ENCODE peak calls at places on chromosomes 3 and 15, in six cellular contexts. D, K, S, B, E and X are unnamed samples.

GRCh38 chr3:167787440-167787839 is 51.9 kb downstream of the SERPINI1 start:
- DNase-seq in B (no peak), D (no peak), E (no peak), S (no peak), K (no peak), X (no peak)

GRCh38 chr3:32129832-32130231 is 23.4 kb downstream of the GPD1L start:
- DNase-seq in K (no peak), S (no peak), E (no peak), D (no peak), B (no peak), X (no peak)

GRCh38 chr15:92595506-92596337 is 59.9 kb downstream of the FAM174B start:
- DNase-seq in D (no peak), S (no peak), B (no peak), K (no peak), E (peak; percentile 32), X (no peak)

GRCh38 chr3:99418709-99419108 is 219.7 kb upstream of the COL8A1 start:
- DNase-seq in K (no peak), S (no peak), E (no peak), D (no peak), B (no peak), X (no peak)

GRCh38 chr15:44101944-44102343 is 93.1 kb downstream of the FRMD5 start:
- DNase-seq in S (no peak), D (peak; percentile 48), K (no peak), B (peak; percentile 52), E (no peak), X (peak; percentile 14)

GRCh38 chr3:129116482-129116946 is 5.1 kb downstream of the RAB43 start:
- DNase-seq in K (no peak), E (no peak), B (no peak), S (no peak), D (no peak), X (peak; percentile 19)

GRCh38 chr15:57410373-57410772 is 34.1 kb downstream of the CGNL1 start:
- DNase-seq in S (no peak), B (no peak), D (no peak), E (no peak), K (no peak), X (no peak)

GRCh38 chr15:63985221-63986184 is 60.8 kb downstream of the DAPK2 start:
- DNase-seq in B (peak; percentile 12), D (no peak), K (peak; percentile 71), E (peak; percentile 21), S (peak; percentile 68), X (no peak)

GRCh38 chr15:99511865-99512632 is 53.7 kb upstream of the MEF2A start:
- DNase-seq in B (no peak), D (peak; percentile 39), S (no peak), E (no peak), K (no peak), X (no peak)

GRCh38 chr3:110799236-110799635 is 272.4 kb upstream of the NECTIN3 start:
- DNase-seq in K (no peak), B (peak; percentile 30), E (no peak), S (no peak), D (no peak), X (no peak)

GRCh38 chr15:38904298-38904697 is 339.7 kb upstream of the RASGRP1 start:
- DNase-seq in E (no peak), B (no peak), S (no peak), D (no peak), K (no peak), X (no peak)

GRCh38 chr3:103511891-103512290 is 1077.1 kb downstream of the ZPLD1 start:
- DNase-seq in E (no peak), K (no peak), S (no peak), B (no peak), D (no peak), X (no peak)

GRCh38 chr15:28911295-28911979 is 25.7 kb downstream of the APBA2 start:
- DNase-seq in B (no peak), K (peak; percentile 12), D (no peak), E (no peak), S (no peak), X (no peak)

GRCh38 chr3:62493116-62493801 is 119.9 kb upstream of the FEZF2 start:
- DNase-seq in E (no peak), B (no peak), K (no peak), S (no peak), D (no peak), X (no peak)

GRCh38 chr3:101312545-101312944 is 7.8 kb downstream of the IMPG2 start:
- DNase-seq in E (no peak), B (no peak), D (no peak), S (no peak), K (no peak), X (no peak)

GRCh38 chr3:4766263-4766662 is 213.0 kb upstream of the BHLHE40 start:
- DNase-seq in S (no peak), E (no peak), D (no peak), B (no peak), K (no peak), X (no peak)

GRCh38 chr15:44735482-44736260 is 657 bp upstream of the TRIM69 start:
- DNase-seq in S (no peak), K (no peak), D (no peak), B (peak; percentile 16), E (no peak), X (no peak)

GRCh38 chr3:164401923-164402322 is 676.4 kb downstream of the SI start:
- DNase-seq in B (no peak), E (no peak), K (no peak), S (no peak), D (no peak), X (no peak)

GRCh38 chr3:173958805-173959204 is 561.3 kb downstream of the NLGN1 start:
- DNase-seq in S (no peak), D (no peak), E (no peak), B (no peak), K (peak; percentile 35), X (no peak)

GRCh38 chr15:78415284-78415683 is 22.7 kb upstream of the IREB2 start:
- DNase-seq in S (no peak), D (peak; percentile 13), B (no peak), E (no peak), K (no peak), X (peak; percentile 71)

GRCh38 chr3:123576119-123576518 is 8.7 kb downstream of the HACD2 start:
- DNase-seq in B (peak; percentile 38), E (no peak), D (no peak), S (no peak), K (no peak), X (no peak)

GRCh38 chr3:69791111-69791510 is 51.8 kb downstream of the MITF start:
- DNase-seq in E (peak; percentile 84), S (peak; percentile 82), K (no peak), D (peak; percentile 81), B (peak; percentile 84), X (peak; percentile 78)

GRCh38 chr3:55416381-55416821 is 70.7 kb downstream of the WNT5A start:
- DNase-seq in E (no peak), D (peak; percentile 60), K (no peak), B (peak; percentile 93), S (no peak), X (peak; percentile 61)

GRCh38 chr15:36724493-36724892 is 145.1 kb downstream of the CDIN1 start:
- DNase-seq in B (no peak), K (no peak), D (no peak), S (no peak), E (no peak), X (no peak)

GRCh38 chr15:41772720-41773331 is 1.5 kb upstream of the MAPKBP1 start:
- DNase-seq in K (no peak), B (peak; percentile 80), D (peak; percentile 59), E (peak; percentile 47), S (no peak), X (peak; percentile 89)

GRCh38 chr15:59255647-59256380 is 49.2 kb downstream of the LDHAL6B start:
- DNase-seq in B (peak; percentile 5), D (peak; percentile 22), S (no peak), K (no peak), E (no peak), X (no peak)

GRCh38 chr3:44890852-44891251 is 16.4 kb downstream of the TGM4 start:
- DNase-seq in K (no peak), B (no peak), S (no peak), D (no peak), E (no peak), X (no peak)

GRCh38 chr3:45241206-45241605 is 15.1 kb upstream of the TMEM158 start:
- DNase-seq in E (no peak), B (no peak), K (no peak), S (no peak), D (no peak), X (no peak)

GRCh38 chr3:46931631-46932441 is 44.7 kb downstream of the CCDC12 start:
- DNase-seq in K (peak; percentile 61), S (peak; percentile 86), B (peak; percentile 39), D (peak; percentile 41), E (no peak), X (peak; percentile 93)

GRCh38 chr3:16402451-16402850 is 111.0 kb downstream of the RFTN1 start:
- DNase-seq in B (peak; percentile 76), E (no peak), D (no peak), S (no peak), K (no peak), X (peak; percentile 82)

GRCh38 chr3:31343075-31343474 is 189.7 kb upstream of the STT3B start:
- DNase-seq in K (no peak), S (no peak), E (no peak), D (no peak), B (no peak), X (peak; percentile 58)

GRCh38 chr15:78943692-78944091 is 1.2 kb downstream of the CTSH start:
- DNase-seq in E (no peak), D (no peak), B (no peak), K (no peak), S (no peak), X (peak; percentile 83)

GRCh38 chr15:79981861-79982455 is 11.0 kb upstream of the BCL2A1 start:
- DNase-seq in B (no peak), E (no peak), K (no peak), D (no peak), S (no peak), X (no peak)

DNA sequence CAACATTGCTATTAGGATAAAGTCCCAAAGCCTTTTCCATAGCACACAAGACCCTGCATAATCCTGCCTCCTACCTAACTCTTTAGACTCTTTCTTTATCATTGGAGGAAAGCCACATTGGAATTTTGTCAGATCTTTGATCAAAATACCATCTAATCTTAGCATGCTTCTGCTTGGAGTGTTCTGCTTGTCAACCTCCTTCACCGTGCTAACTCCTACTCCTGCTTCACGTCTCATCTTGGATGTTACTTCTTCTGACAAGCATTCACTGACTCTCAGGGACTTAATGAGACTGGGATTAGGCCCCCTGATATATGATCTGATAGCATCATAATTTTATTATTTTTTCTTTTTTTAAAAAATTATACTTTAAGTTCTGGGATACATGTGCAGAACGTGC is 7.4 kb upstream of the GLCE start:
- DNase-seq in E (no peak), D (no peak), K (no peak), S (no peak), B (no peak), X (no peak)
- H3K27me3 ChIP-seq in E (no peaks in the 10 kb centered on the region), D (no peaks in the 10 kb centered on the region), K (no peaks in the 10 kb centered on the region), S (no peaks in the 10 kb centered on the region), B (peaks cover 19% of the 10 kb centered on the region), X (peaks cover 24% of the 10 kb centered on the region)

GRCh38 chr15:96349034-96349932 is 18.8 kb downstream of the NR2F2 start:
- DNase-seq in E (no peak), D (peak; percentile 10), K (no peak), B (no peak), S (no peak), X (no peak)
- H3K27me3 ChIP-seq in E (no peaks in the 10 kb centered on the region), D (no peaks in the 10 kb centered on the region), K (no peaks in the 10 kb centered on the region), B (no peaks in the 10 kb centered on the region), S (no peaks in the 10 kb centered on the region), X (no peaks in the 10 kb centered on the region)

GRCh38 chr3:132034097-132034485 is 723 bp downstream of the CPNE4 start:
- DNase-seq in D (no peak), K (no peak), B (no peak), S (no peak), E (no peak), X (no peak)
- H3K27me3 ChIP-seq in D (peaks cover 19% of the 10 kb centered on the region), K (peaks cover 4% of the 10 kb centered on the region), B (peaks cover 19% of the 10 kb centered on the region), S (no peaks in the 10 kb centered on the region), E (peaks cover 8% of the 10 kb centered on the region), X (peaks cover 28% of the 10 kb centered on the region)

GRCh38 chr15:69548771-69549170 is 96.2 kb downstream of the RPLP1 start:
- DNase-seq in D (peak; percentile 7), B (no peak), K (no peak), E (no peak), S (no peak), X (no peak)
- H3K27me3 ChIP-seq in D (peaks cover 4% of the 10 kb centered on the region), B (peaks cover 53% of the 10 kb centered on the region), K (no peaks in the 10 kb centered on the region), E (no peaks in the 10 kb centered on the region), S (no peaks in the 10 kb centered on the region), X (peaks cover 27% of the 10 kb centered on the region)